ENCODE peak calls at places on chromosome 1, in ten cellular contexts. T is body of pancreas, J is small intestine, N is heart right ventricle, P is cardiac muscle cell, D is aorta, W is A549, S is astrocyte of the spinal cord, V is adrenal gland, M is AG04449. E is an unnamed sample.

GRCh38 chr1:12447849-12448312 is 170.1 kb downstream of the DHRS3 start:
- DNase-seq in T (no peak), J (no peak), N (no peak), P (no peak), D (no peak), W (no peak), S (peak), V (no peak), M (no peak), E (peak)

GRCh38 chr1:151352001-151352718 is 5.1 kb upstream of the RFX5 start:
- DNase-seq in T (no peak), J (peak), N (no peak), P (no peak), D (peak), W (no peak), S (peak), V (no peak), M (no peak), E (no peak)

GRCh38 chr1:168488153-168488552 is 55.6 kb downstream of the XCL2 start:
- DNase-seq in T (peak), J (no peak), N (peak), P (no peak), D (no peak), W (no peak), S (peak), V (peak), M (no peak), E (peak)

GRCh38 chr1:172321429-172321828 is 99.1 kb upstream of the C1orf105 start:
- DNase-seq in T (no peak), J (no peak), N (no peak), P (no peak), D (no peak), W (peak), S (peak), V (no peak), M (no peak), E (no peak)

GRCh38 chr1:242017580-242018233 is 18.8 kb upstream of the MAP1LC3C start:
- DNase-seq in T (peak), J (peak), N (peak), P (peak), D (peak), W (peak), S (peak), V (peak), M (no peak), E (peak)

GRCh38 chr1:84634536-84635205 is 55.6 kb downstream of the SSX2IP start:
- DNase-seq in T (no peak), J (peak), N (no peak), P (peak), D (no peak), W (no peak), S (no peak), V (no peak), M (no peak), E (no peak)

GRCh38 chr1:100941098-100941527 is 45.2 kb downstream of the SLC30A7 start:
- DNase-seq in T (no peak), J (no peak), N (no peak), P (no peak), D (no peak), W (no peak), S (no peak), V (no peak), M (no peak), E (no peak)

GRCh38 chr1:117045644-117046043 is 14.5 kb upstream of the TTF2 start:
- DNase-seq in T (no peak), J (no peak), N (no peak), P (no peak), D (no peak), W (no peak), S (peak), V (no peak), M (no peak), E (no peak)

GRCh38 chr1:235073331-235073967 is 55.2 kb downstream of the TOMM20 start:
- DNase-seq in T (peak), J (peak), N (peak), P (no peak), D (peak), W (peak), S (no peak), V (no peak), M (no peak), E (no peak)

GRCh38 chr1:64471724-64472276 is 1.9 kb downstream of the CACHD1 start:
- DNase-seq in T (no peak), J (no peak), N (no peak), P (no peak), D (no peak), W (no peak), S (peak), V (no peak), M (no peak), E (no peak)

GRCh38 chr1:175192111-175192629 is 406 bp downstream of the KIAA0040 start:
- DNase-seq in T (peak), J (peak), N (peak), P (peak), D (peak), W (no peak), S (peak), V (peak), M (no peak), E (no peak)

GRCh38 chr1:239998312-239998649 is 93.4 kb upstream of the FMN2 start:
- DNase-seq in T (no peak), J (no peak), N (no peak), P (no peak), D (no peak), W (no peak), S (no peak), V (no peak), M (no peak), E (no peak)
- H3K4me3 ChIP-seq in T (no peak), J (peak), N (no peak), P (peak), D (no peak), W (peak), S (peak), V (no peak), M (no peak), E (peak)

GRCh38 chr1:88661188-88661587 is 22.9 kb upstream of the PKN2 start:
- DNase-seq in T (no peak), J (peak), N (no peak), P (peak), D (no peak), W (no peak), S (no peak), V (no peak), M (no peak), E (no peak)
- H3K4me3 ChIP-seq in T (no peak), J (no peak), N (no peak), P (no peak), D (no peak), W (no peak), S (no peak), V (no peak), M (no peak), E (no peak)

GRCh38 chr1:38990746-38991637 is at the start of gene AKIRIN1:
- DNase-seq in T (peak), J (peak), N (peak), P (peak), D (peak), W (peak), S (peak), V (peak), M (peak), E (peak)

GRCh38 chr1:38990401-38990745 is 703 bp upstream of the AKIRIN1 start:
- DNase-seq in T (no peak), J (no peak), N (no peak), P (peak), D (no peak), W (no peak), S (peak), V (no peak), M (no peak), E (no peak)

GRCh38 chr1:38991638-38992449 is 768 bp downstream of the AKIRIN1 start:
- DNase-seq in T (peak), J (peak), N (peak), P (peak), D (peak), W (peak), S (no peak), V (peak), M (no peak), E (no peak)

GRCh38 chr1:38992450-38993111 is 1.5 kb downstream of the AKIRIN1 start:
- DNase-seq in T (no peak), J (peak), N (no peak), P (no peak), D (no peak), W (no peak), S (no peak), V (no peak), M (no peak), E (no peak)

GRCh38 chr1:38989979-38990378 is 1.1 kb upstream of the AKIRIN1 start:
- DNase-seq in T (no peak), J (no peak), N (no peak), P (no peak), D (no peak), W (no peak), S (no peak), V (no peak), M (no peak), E (no peak)
- H3K4me3 ChIP-seq in T (no peak), J (no peak), N (no peak), P (peak), D (no peak), W (peak), S (no peak), V (no peak), M (no peak), E (no peak)

GRCh38 chr1:15574741-15575140 is 10.1 kb downstream of the AGMAT start:
- DNase-seq in T (no peak), J (no peak), N (no peak), P (no peak), D (peak), W (no peak), S (no peak), V (no peak), M (no peak), E (no peak)

GRCh38 chr1:15570861-15571260 is 14.0 kb downstream of the AGMAT start:
- DNase-seq in T (no peak), J (no peak), N (no peak), P (no peak), D (no peak), W (no peak), S (no peak), V (no peak), M (no peak), E (no peak)

GRCh38 chr1:15568387-15569073 is 16.3 kb downstream of the AGMAT start:
- DNase-seq in T (no peak), J (no peak), N (no peak), P (no peak), D (peak), W (no peak), S (no peak), V (no peak), M (no peak), E (no peak)

GRCh38 chr1:15573477-15573876 is 11.4 kb downstream of the AGMAT start:
- DNase-seq in T (no peak), J (no peak), N (no peak), P (no peak), D (peak), W (no peak), S (peak), V (no peak), M (no peak), E (no peak)

DNA sequence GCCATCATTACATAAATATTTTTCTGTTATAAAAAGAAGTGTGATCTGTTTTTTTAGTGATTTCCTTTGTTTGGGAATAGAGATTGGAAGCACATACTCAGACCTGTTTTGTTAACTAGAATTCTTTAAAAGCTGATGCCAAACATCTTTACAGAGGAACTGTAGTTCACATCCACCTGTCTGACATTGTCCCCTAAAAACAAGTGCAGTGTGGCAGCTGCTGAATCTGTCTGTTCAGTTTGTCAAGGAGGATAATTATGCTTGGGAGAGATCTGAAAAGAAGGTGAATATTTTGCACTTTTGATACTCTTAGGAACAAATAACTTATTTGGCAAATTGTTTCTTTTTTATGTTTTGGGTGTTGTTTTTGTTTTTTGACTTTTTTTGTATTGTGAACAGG is 13.6 kb downstream of the AGMAT start:
- DNase-seq in T (no peak), J (no peak), N (no peak), P (no peak), D (no peak), W (no peak), S (no peak), V (no peak), M (no peak), E (no peak)
- H3K4me3 ChIP-seq in T (no peak), J (no peak), N (no peak), P (no peak), D (no peak), W (no peak), S (no peak), V (no peak), M (no peak), E (no peak)

GRCh38 chr1:52210044-52210443 is 68.2 kb downstream of the ZFYVE9 start:
- DNase-seq in T (no peak), J (no peak), N (no peak), P (no peak), D (no peak), W (no peak), S (no peak), V (no peak), M (no peak), E (no peak)
- H3K4me3 ChIP-seq in T (no peak), J (no peak), N (no peak), P (no peak), D (no peak), W (no peak), S (no peak), V (no peak), M (no peak), E (no peak)

GRCh38 chr1:193187114-193187513 is 701 bp upstream of the B3GALT2 start:
- DNase-seq in T (no peak), J (no peak), N (no peak), P (no peak), D (no peak), W (no peak), S (no peak), V (no peak), M (no peak), E (no peak)
- H3K4me3 ChIP-seq in T (no peak), J (no peak), N (peak), P (no peak), D (no peak), W (no peak), S (no peak), V (no peak), M (no peak), E (no peak)

GRCh38 chr1:150263549-150263948 is 5.3 kb downstream of the APH1A start:
- DNase-seq in T (no peak), J (no peak), N (no peak), P (no peak), D (no peak), W (no peak), S (no peak), V (no peak), M (no peak), E (no peak)

GRCh38 chr1:150272379-150272840 is at the start of gene C1orf54:
- DNase-seq in T (no peak), J (no peak), N (peak), P (peak), D (peak), W (no peak), S (peak), V (no peak), M (no peak), E (peak)

GRCh38 chr1:150268706-150269403 is at the start of gene APH1A:
- DNase-seq in T (peak), J (peak), N (peak), P (peak), D (peak), W (peak), S (peak), V (peak), M (peak), E (peak)

GRCh38 chr1:150267896-150268295 is 920 bp downstream of the APH1A start:
- DNase-seq in T (no peak), J (no peak), N (no peak), P (no peak), D (no peak), W (no peak), S (no peak), V (peak), M (no peak), E (no peak)

GRCh38 chr1:150268342-150268705 is 492 bp downstream of the APH1A start:
- DNase-seq in T (peak), J (peak), N (no peak), P (peak), D (no peak), W (peak), S (no peak), V (peak), M (no peak), E (no peak)
- H3K4me3 ChIP-seq in T (peak), J (peak), N (peak), P (peak), D (peak), W (peak), S (peak), V (peak), M (peak), E (peak)

E was measured in astrocyte of the cerebellum.